ENCODE peak calls at places on chromosomes 7 and 10, in nine cellular contexts. W, C, M, P, R, D, U, Y and N are unnamed samples.

GRCh38 chr7:2001601-2002442 is 230.9 kb downstream of the MAD1L1 start:
- DNase-seq in W (no peak), C (peak; percentile 16), M (no peak), P (no peak), R (peak; percentile 9), D (no peak), U (no peak), Y (peak; percentile 25), N (no peak)

GRCh38 chr10:96512997-96513685 is 585 bp downstream of the TLL2 start:
- DNase-seq in W (peak; percentile 74), C (no peak), M (no peak), P (no peak), R (no peak), D (peak; percentile 63), U (no peak), Y (peak; percentile 49), N (peak; percentile 18)

GRCh38 chr7:140539466-140539865 is 60.2 kb upstream of the MKRN1 start:
- DNase-seq in W (no peak), C (no peak), M (no peak), P (no peak), R (no peak), D (no peak), U (no peak), Y (no peak), N (no peak)

GRCh38 chr7:20561908-20562307 is 53.6 kb upstream of the ABCB5 start:
- DNase-seq in W (no peak), C (no peak), M (no peak), P (no peak), R (no peak), D (no peak), U (no peak), Y (no peak), N (no peak)

GRCh38 chr7:69981646-69982045 is 383.4 kb downstream of the AUTS2 start:
- DNase-seq in W (no peak), C (no peak), M (no peak), P (no peak), R (no peak), D (no peak), U (no peak), Y (no peak), N (no peak)

GRCh38 chr7:91759205-91759863 is 121.2 kb downstream of the MTERF1 start:
- DNase-seq in W (no peak), C (peak; percentile 89), M (peak; percentile 80), P (no peak), R (no peak), D (peak; percentile 38), U (peak; percentile 93), Y (no peak), N (no peak)

GRCh38 chr7:98137826-98138151 is 31.1 kb downstream of the LMTK2 start:
- DNase-seq in W (no peak), C (no peak), M (no peak), P (no peak), R (no peak), D (no peak), U (no peak), Y (no peak), N (no peak)

GRCh38 chr10:26931223-26931622 is 70.5 kb upstream of the ABI1 start:
- DNase-seq in W (no peak), C (peak; percentile 62), M (peak; percentile 80), P (no peak), R (no peak), D (no peak), U (peak; percentile 66), Y (peak; percentile 40), N (no peak)

GRCh38 chr7:150631084-150631824 is 931 bp downstream of the GIMAP6 start:
- DNase-seq in W (no peak), C (peak; percentile 39), M (no peak), P (peak; percentile 44), R (peak; percentile 40), D (no peak), U (no peak), Y (no peak), N (no peak)

GRCh38 chr10:6878067-6878412 is 298.0 kb upstream of the PRKCQ start:
- DNase-seq in W (peak; percentile 4), C (no peak), M (no peak), P (no peak), R (no peak), D (peak; percentile 57), U (no peak), Y (no peak), N (no peak)

GRCh38 chr10:74406006-74406405 is 255.0 kb downstream of the ADK start:
- DNase-seq in W (no peak), C (no peak), M (no peak), P (no peak), R (no peak), D (no peak), U (no peak), Y (no peak), N (no peak)

GRCh38 chr7:50629238-50629901 is 64.2 kb upstream of the DDC start:
- DNase-seq in W (no peak), C (no peak), M (no peak), P (no peak), R (no peak), D (no peak), U (no peak), Y (no peak), N (no peak)

GRCh38 chr10:78578929-78579328 is 489.8 kb upstream of the ZMIZ1 start:
- DNase-seq in W (no peak), C (no peak), M (no peak), P (no peak), R (no peak), D (peak; percentile 24), U (no peak), Y (no peak), N (no peak)

GRCh38 chr7:42869131-42870020 is 42.5 kb downstream of the C7orf25 start:
- DNase-seq in W (no peak), C (no peak), M (no peak), P (no peak), R (no peak), D (peak; percentile 40), U (no peak), Y (no peak), N (no peak)

GRCh38 chr7:64559206-64559605 is 3.7 kb downstream of the ZNF680 start:
- DNase-seq in W (no peak), C (no peak), M (no peak), P (no peak), R (peak; percentile 20), D (peak; percentile 70), U (no peak), Y (no peak), N (no peak)

GRCh38 chr10:103854265-103854686 is 1.1 kb downstream of the SH3PXD2A start:
- DNase-seq in W (no peak), C (no peak), M (no peak), P (no peak), R (no peak), D (no peak), U (peak; percentile 41), Y (peak; percentile 70), N (no peak)

GRCh38 chr10:3421537-3422257 is 249.1 kb upstream of the PITRM1 start:
- DNase-seq in W (no peak), C (no peak), M (no peak), P (no peak), R (no peak), D (no peak), U (no peak), Y (no peak), N (no peak)

GRCh38 chr7:36895112-36895511 is 170.8 kb upstream of the AOAH start:
- DNase-seq in W (no peak), C (no peak), M (no peak), P (no peak), R (no peak), D (no peak), U (no peak), Y (no peak), N (no peak)

DNA sequence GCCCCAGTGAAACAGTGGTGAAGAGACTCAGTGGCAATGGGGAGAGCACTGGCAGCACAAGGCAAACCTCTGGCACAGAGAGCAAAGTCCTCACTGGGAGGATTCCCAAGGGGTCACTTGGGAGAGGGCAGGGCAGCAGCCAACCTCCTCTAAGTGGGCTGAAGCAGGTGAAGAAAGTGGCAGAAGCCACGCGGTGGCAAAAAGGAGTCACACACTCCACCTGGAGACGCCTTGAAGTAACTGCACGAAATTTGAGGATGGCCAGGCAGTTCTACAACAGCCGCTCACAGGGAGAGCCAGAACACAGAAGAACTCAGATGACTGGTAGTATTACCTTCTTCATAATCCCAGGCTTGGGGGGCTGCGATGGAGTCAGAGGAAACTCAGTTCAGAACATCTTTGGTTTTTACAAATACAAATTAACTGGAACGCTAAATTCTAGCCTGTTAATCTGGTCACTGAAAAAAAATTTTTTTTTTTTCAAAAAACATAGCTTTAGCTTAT is 603 bp upstream of the IL6 start:
- DNase-seq in W (peak; percentile 70), C (no peak), M (no peak), P (peak; percentile 14), R (peak; percentile 35), D (peak; percentile 91), U (peak; percentile 34), Y (peak; percentile 45), N (no peak)
- H3K9me3 ChIP-seq in W (no peaks in the 10 kb centered on the region), C (no peaks in the 10 kb centered on the region), M (no peaks in the 10 kb centered on the region), P (no peaks in the 10 kb centered on the region), R (no peaks in the 10 kb centered on the region), D (no peaks in the 10 kb centered on the region), U (no peaks in the 10 kb centered on the region), Y (no peaks in the 10 kb centered on the region), N (no peaks in the 10 kb centered on the region)

GRCh38 chr7:157966490-157966889 is 621.1 kb downstream of the PTPRN2 start:
- DNase-seq in W (no peak), C (no peak), M (no peak), P (no peak), R (no peak), D (no peak), U (no peak), Y (no peak), N (no peak)
- H3K9me3 ChIP-seq in W (no peaks in the 10 kb centered on the region), C (no peaks in the 10 kb centered on the region), M (no peaks in the 10 kb centered on the region), P (peaks cover 23% of the 10 kb centered on the region), R (no peaks in the 10 kb centered on the region), D (no peaks in the 10 kb centered on the region), U (no peaks in the 10 kb centered on the region), Y (no peaks in the 10 kb centered on the region), N (no peaks in the 10 kb centered on the region)

GRCh38 chr7:153939654-153940053 is 112.5 kb upstream of the DPP6 start:
- DNase-seq in W (no peak), C (no peak), M (no peak), P (no peak), R (no peak), D (no peak), U (no peak), Y (no peak), N (no peak)
- H3K9me3 ChIP-seq in W (no peaks in the 10 kb centered on the region), C (no peaks in the 10 kb centered on the region), M (no peaks in the 10 kb centered on the region), P (no peaks in the 10 kb centered on the region), R (no peaks in the 10 kb centered on the region), D (no peaks in the 10 kb centered on the region), U (no peaks in the 10 kb centered on the region), Y (no peaks in the 10 kb centered on the region), N (no peaks in the 10 kb centered on the region)

DNA sequence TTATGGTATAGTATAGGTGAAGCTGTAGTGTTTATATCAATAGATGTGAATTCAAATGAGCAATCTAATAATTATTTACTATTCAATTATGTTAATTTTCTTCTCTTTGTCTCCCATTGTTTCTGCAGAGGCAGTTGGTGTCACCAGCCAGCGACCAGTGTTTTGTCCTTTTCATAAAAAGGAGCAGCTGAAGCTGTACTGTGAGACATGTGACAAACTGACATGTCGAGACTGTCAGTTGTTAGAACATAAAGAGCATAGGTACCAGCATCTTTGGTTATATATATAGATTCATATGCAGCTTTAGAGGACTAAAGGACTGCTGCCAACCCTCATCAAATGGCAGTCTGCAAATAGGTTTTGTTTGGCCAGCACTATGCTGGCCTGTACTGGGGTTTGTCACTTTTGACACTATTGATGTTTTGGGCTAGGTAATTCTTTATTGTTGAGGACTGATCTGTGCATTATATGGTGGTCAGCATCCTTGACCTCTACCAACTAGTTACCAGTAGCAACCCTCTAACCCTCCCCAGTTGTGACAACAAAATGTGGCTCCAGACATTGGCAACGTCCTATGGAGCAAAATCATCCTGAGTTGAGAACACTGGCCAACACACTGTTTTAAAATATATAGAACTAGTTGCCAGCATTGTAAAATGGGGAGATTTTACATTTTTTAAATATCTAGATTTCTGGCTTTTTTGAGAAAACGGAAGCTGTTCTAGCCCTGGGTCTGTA is 59.2 kb downstream of the TRIM24 start:
- DNase-seq in W (no peak), C (no peak), M (no peak), P (no peak), R (no peak), D (no peak), U (no peak), Y (no peak), N (no peak)
- H3K9me3 ChIP-seq in W (no peaks in the 10 kb centered on the region), C (no peaks in the 10 kb centered on the region), M (no peaks in the 10 kb centered on the region), P (no peaks in the 10 kb centered on the region), R (no peaks in the 10 kb centered on the region), D (no peaks in the 10 kb centered on the region), U (no peaks in the 10 kb centered on the region), Y (no peaks in the 10 kb centered on the region), N (no peaks in the 10 kb centered on the region)